ENCODE peak calls at places on chromosome 21, in seven cellular contexts. Q, L, W, T, J, Z and F are unnamed samples.

GRCh38 chr21:17610862-17611261 is 1.8 kb downstream of the BTG3 start:
- DNase-seq in Q (no peak), L (peak), W (no peak), T (peak), J (no peak), Z (no peak), F (no peak)

GRCh38 chr21:29300547-29301138 is 1.9 kb downstream of the BACH1 start:
- DNase-seq in Q (peak), L (no peak), W (no peak), T (no peak), J (no peak), Z (no peak), F (no peak)

GRCh38 chr21:32322103-32322502 is 23.4 kb downstream of the MRAP start:
- DNase-seq in Q (no peak), L (no peak), W (no peak), T (no peak), J (no peak), Z (no peak), F (no peak)

GRCh38 chr21:39321424-39321823 is 8.0 kb upstream of the BRWD1 start:
- DNase-seq in Q (no peak), L (no peak), W (no peak), T (no peak), J (no peak), Z (peak), F (no peak)

GRCh38 chr21:41742073-41742875 is 24.6 kb downstream of the RIPK4 start:
- DNase-seq in Q (no peak), L (no peak), W (no peak), T (no peak), J (no peak), Z (no peak), F (no peak)

GRCh38 chr21:44498965-44499560 is 40.9 kb downstream of the KRTAP10-1 start:
- DNase-seq in Q (no peak), L (no peak), W (no peak), T (no peak), J (no peak), Z (no peak), F (no peak)

GRCh38 chr21:33739701-33740100 is 97.4 kb downstream of the ITSN1 start:
- DNase-seq in Q (no peak), L (no peak), W (no peak), T (no peak), J (no peak), Z (no peak), F (no peak)

GRCh38 chr21:20004353-20004752 is 993.9 kb upstream of the NCAM2 start:
- DNase-seq in Q (no peak), L (no peak), W (no peak), T (peak), J (no peak), Z (no peak), F (no peak)

GRCh38 chr21:45624356-45624854 is 19.1 kb upstream of the PCBP3 start:
- DNase-seq in Q (no peak), L (no peak), W (no peak), T (no peak), J (no peak), Z (no peak), F (no peak)

GRCh38 chr21:26412831-26413329 is 160.2 kb downstream of the CYYR1 start:
- DNase-seq in Q (no peak), L (no peak), W (no peak), T (no peak), J (no peak), Z (no peak), F (no peak)